ENCODE peak calls at places on chromosomes 12 and 14, in nine cellular contexts. I is transverse colon, H is vagina, F is NB4, W is GM12891, Q is right lobe of liver, G is stomach, L is body of pancreas, P is uterus. J is an unnamed sample.

GRCh38 chr14:26522985-26523384 is 74.8 kb downstream of the NOVA1 start:
- DNase-seq in Q (no peak), P (no peak), W (no peak), G (no peak), I (no peak), H (no peak), L (no peak), F (no peak), J (no peak)

GRCh38 chr12:57720606-57721595 is 17.6 kb downstream of the AGAP2 start:
- DNase-seq in I (no peak), L (no peak), G (no peak), Q (no peak), P (no peak), F (no peak), W (peak), H (peak), J (no peak)

GRCh38 chr14:101823511-101824120 is 62.1 kb downstream of the PPP2R5C start:
- DNase-seq in F (no peak), W (no peak), P (peak), G (peak), H (no peak), L (peak), I (peak), Q (no peak), J (peak)

GRCh38 chr14:102722646-102723045 is 54.6 kb upstream of the TRAF3 start:
- DNase-seq in H (no peak), L (no peak), I (no peak), Q (no peak), F (no peak), G (no peak), W (no peak), P (no peak), J (no peak)

GRCh38 chr12:131100031-131100674 is 146.4 kb downstream of the ADGRD1 start:
- DNase-seq in H (no peak), L (no peak), F (no peak), P (no peak), G (no peak), W (no peak), I (no peak), Q (no peak), J (no peak)

GRCh38 chr12:131681257-131681620 is 29.7 kb upstream of the SFSWAP start:
- DNase-seq in H (no peak), F (no peak), G (no peak), L (no peak), I (no peak), Q (no peak), W (no peak), P (no peak), J (no peak)

GRCh38 chr12:130438711-130439110 is 101.0 kb downstream of the PIWIL1 start:
- DNase-seq in Q (no peak), H (no peak), G (no peak), L (no peak), P (no peak), I (no peak), F (no peak), W (no peak), J (no peak)

GRCh38 chr12:95396849-95397498 is 77.0 kb upstream of the METAP2 start:
- DNase-seq in W (no peak), F (peak), L (no peak), G (no peak), Q (no peak), I (no peak), H (no peak), P (no peak), J (no peak)

GRCh38 chr14:95619785-95620417 is 66.3 kb upstream of the TCL1B start:
- DNase-seq in H (no peak), W (no peak), I (no peak), F (no peak), L (no peak), G (no peak), P (no peak), Q (no peak), J (no peak)

GRCh38 chr14:95623195-95623594 is 63.0 kb upstream of the TCL1B start:
- DNase-seq in W (no peak), I (no peak), F (no peak), H (no peak), L (no peak), G (no peak), Q (no peak), P (no peak), J (no peak)

GRCh38 chr14:95620659-95621059 is 65.6 kb upstream of the TCL1B start:
- DNase-seq in W (no peak), G (no peak), L (no peak), I (no peak), P (no peak), H (no peak), Q (no peak), F (no peak), J (no peak)
- TF ChIP-seq POLR2A in W (no peak), G (no peak), L (no peak), I (no peak), P (no peak), H (no peak), Q (no peak), F (no peak), J (no peak)

GRCh38 chr14:89165189-89165809 is 251.7 kb downstream of the FOXN3 start:
- DNase-seq in W (peak), G (no peak), P (no peak), Q (no peak), L (no peak), F (peak), H (no peak), I (no peak), J (no peak)
- TF ChIP-seq POLR2A in W (peak), G (no peak), P (no peak), Q (no peak), L (no peak), F (no peak), H (no peak), I (no peak), J (no peak)

GRCh38 chr12:6830286-6830892 is 2.2 kb downstream of the P3H3 start:
- DNase-seq in L (no peak), W (no peak), P (no peak), F (no peak), I (no peak), Q (no peak), G (no peak), H (no peak), J (no peak)

GRCh38 chr12:6827982-6828670 is at the start of gene P3H3:
- DNase-seq in Q (no peak), F (peak), H (no peak), P (peak), G (no peak), I (no peak), W (no peak), L (no peak), J (peak)

GRCh38 chr12:6831021-6831420 is 2.8 kb downstream of the P3H3 start:
- DNase-seq in P (no peak), I (no peak), L (no peak), G (no peak), Q (no peak), F (no peak), H (no peak), W (no peak), J (no peak)

GRCh38 chr12:6828671-6829531 is 694 bp downstream of the P3H3 start:
- DNase-seq in W (no peak), F (peak), L (peak), P (peak), I (peak), Q (no peak), H (no peak), G (peak), J (peak)

DNA sequence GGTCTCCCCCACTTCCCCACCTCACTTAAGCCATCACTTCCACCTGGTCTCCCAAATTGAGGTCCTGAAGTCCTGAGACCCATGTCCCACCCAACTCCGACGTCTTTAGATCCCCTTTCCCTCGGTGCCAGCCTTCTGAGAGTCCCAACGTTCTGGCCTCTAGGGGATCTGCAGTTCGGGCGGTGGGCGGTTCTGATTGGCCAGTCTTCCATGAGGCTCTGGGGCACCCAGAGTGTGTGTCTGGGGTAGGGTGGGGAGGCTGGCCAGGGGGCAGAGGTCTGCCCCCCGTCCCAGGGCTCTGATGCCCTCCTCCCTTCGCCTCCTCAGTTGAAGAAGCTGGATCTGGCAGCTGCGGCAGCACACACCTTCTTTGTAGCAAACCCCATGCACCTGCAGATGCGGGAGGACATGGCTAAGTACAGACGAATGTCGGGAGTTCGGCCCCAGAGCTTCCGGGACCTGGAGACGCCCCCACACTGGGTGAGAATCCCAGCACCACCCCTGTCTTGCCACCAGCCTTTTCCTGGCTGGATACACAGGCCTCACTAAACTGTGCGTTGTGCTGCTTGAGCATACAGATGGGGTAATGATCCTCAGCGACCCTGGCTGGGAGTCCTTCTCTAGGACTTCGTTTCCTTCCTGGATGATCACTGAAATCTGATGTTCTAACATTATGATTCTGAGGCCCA is 1.5 kb downstream of the P3H3 start:
- DNase-seq in W (no peak), Q (no peak), I (no peak), H (no peak), F (no peak), G (no peak), P (no peak), L (peak), J (peak)
- TF ChIP-seq POLR2A in W (no peak), Q (no peak), I (no peak), H (no peak), F (no peak), G (no peak), P (no peak), L (no peak), J (peak)

GRCh38 chr12:3305464-3305863 is 185.5 kb upstream of the PRMT8 start:
- DNase-seq in G (no peak), F (no peak), I (no peak), W (no peak), H (no peak), L (no peak), Q (no peak), P (no peak), J (no peak)
- TF ChIP-seq POLR2A in G (no peak), F (no peak), I (no peak), W (no peak), H (no peak), L (no peak), Q (no peak), P (no peak), J (no peak)

DNA sequence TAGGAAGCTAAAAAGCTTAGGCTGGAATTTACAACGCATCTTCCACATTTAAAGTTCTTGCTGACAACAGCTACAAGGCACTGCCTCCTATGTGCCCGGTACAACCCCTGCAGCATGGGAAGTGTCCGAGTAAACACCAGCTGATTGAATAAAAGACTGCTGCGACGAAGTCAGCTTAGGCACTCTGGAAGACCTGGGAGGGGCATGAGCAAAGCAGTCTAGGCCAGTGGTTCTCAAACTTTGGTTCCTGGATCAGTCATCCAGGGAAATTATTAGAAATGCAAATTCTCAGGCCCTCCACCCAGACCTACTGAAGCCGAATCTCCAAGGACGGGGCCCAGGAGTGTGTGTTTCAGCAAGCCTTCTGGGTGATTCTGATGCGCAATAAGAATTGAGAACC is 635.7 kb upstream of the TBX3 start:
- DNase-seq in L (no peak), I (no peak), W (no peak), Q (no peak), H (no peak), P (no peak), G (no peak), F (no peak), J (no peak)
- TF ChIP-seq POLR2A in L (no peak), I (no peak), W (no peak), Q (no peak), H (no peak), P (no peak), G (no peak), F (no peak), J (no peak)

GRCh38 chr12:45312012-45312411 is 96.1 kb downstream of the ANO6 start:
- DNase-seq in F (no peak), I (no peak), H (no peak), L (no peak), Q (no peak), P (no peak), W (no peak), G (no peak), J (no peak)
- TF ChIP-seq POLR2A in F (no peak), I (no peak), H (no peak), L (no peak), Q (no peak), P (no peak), W (no peak), G (no peak), J (no peak)

GRCh38 chr12:56078931-56079728 is 835 bp upstream of the ERBB3 start:
- DNase-seq in L (peak), P (peak), H (no peak), I (peak), G (peak), F (peak), W (peak), Q (peak), J (peak)
- TF ChIP-seq POLR2A in L (peak), P (no peak), H (no peak), I (peak), G (no peak), F (no peak), W (no peak), Q (peak), J (peak)

GRCh38 chr14:55109846-55110245 is 19.2 kb upstream of the LGALS3 start:
- DNase-seq in G (no peak), P (no peak), H (no peak), I (no peak), Q (no peak), F (no peak), W (no peak), L (no peak), J (no peak)

GRCh38 chr14:55111122-55111705 is 17.8 kb upstream of the LGALS3 start:
- DNase-seq in I (peak), W (no peak), H (no peak), G (no peak), L (no peak), P (no peak), F (no peak), Q (no peak), J (no peak)

GRCh38 chr14:55104051-55104954 is 24.7 kb upstream of the LGALS3 start:
- DNase-seq in G (no peak), P (no peak), W (no peak), F (peak), L (no peak), Q (no peak), H (no peak), I (no peak), J (peak)

GRCh38 chr14:55105991-55106390 is 23.1 kb upstream of the LGALS3 start:
- DNase-seq in H (no peak), P (no peak), W (no peak), I (no peak), F (no peak), G (no peak), Q (no peak), L (no peak), J (no peak)

GRCh38 chr14:55107766-55108554 is 21.1 kb upstream of the LGALS3 start:
- DNase-seq in P (peak), I (peak), W (peak), L (peak), Q (peak), H (no peak), G (peak), F (peak), J (peak)
- TF ChIP-seq POLR2A in P (peak), I (peak), W (no peak), L (peak), Q (no peak), H (no peak), G (no peak), F (peak), J (peak)

DNA sequence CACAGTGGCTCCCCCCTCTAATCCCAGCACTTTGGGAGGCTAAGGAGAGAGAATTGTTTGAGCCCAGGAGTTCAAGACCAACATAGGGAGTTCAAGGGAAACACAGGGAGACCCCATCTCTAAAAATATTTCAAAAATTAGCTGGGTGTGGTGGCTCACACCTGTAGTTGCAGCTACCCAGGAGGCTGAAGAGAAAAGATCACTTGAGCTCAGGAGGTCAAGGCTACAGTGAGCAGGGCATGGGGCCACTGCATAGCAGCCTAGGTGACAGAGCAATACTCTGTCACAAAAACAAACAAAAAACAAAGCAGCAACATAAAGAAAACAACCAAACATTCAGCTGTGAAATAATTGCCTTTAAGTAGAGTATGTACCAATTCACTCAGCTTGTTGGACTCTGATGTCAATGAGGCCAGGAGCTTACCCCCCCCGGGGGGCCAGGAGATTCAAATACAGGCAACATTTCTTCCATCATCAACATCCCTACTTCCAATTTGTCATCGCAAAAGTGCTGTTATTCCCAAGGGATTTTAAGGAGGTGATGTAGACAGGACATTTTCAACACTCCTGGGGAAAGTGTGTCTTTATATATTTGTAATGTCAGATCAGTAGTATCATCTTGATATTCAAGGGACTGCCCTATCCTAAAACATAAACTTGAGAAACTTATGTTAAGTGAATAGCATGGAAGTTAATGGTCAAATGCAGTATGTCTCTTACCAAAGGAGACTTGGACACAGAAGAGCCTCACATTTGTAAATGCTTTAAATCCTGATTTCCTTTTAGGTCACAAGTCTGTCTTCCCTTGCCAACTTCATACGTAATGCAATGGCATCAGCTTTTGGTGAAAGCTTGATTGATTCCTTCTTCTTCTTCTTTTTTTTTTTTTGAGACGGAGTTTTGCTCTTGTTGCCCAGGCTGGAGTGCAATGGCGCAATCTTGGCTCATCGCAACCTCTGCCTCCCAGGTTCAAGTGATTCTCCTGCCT is 40.6 kb upstream of the AEBP2 start:
- DNase-seq in H (no peak), P (no peak), W (no peak), I (no peak), F (no peak), L (no peak), Q (no peak), G (no peak), J (no peak)
- TF ChIP-seq POLR2A in H (no peak), P (no peak), W (no peak), I (no peak), F (no peak), L (no peak), Q (no peak), G (no peak), J (no peak)